ENCODE peak calls at places on chromosomes 16 and 17, in eight cellular contexts. E, I, N, W, Z, F, K and M are unnamed samples.

GRCh38 chr16:86201746-86202145 is 302.8 kb downstream of the IRF8 start:
- DNase-seq in E (no peak), I (no peak), N (no peak), W (no peak), Z (no peak), F (no peak), K (no peak), M (no peak)

GRCh38 chr16:14559809-14560227 is 70.2 kb downstream of the PARN start:
- DNase-seq in E (peak), I (no peak), N (no peak), W (no peak), Z (no peak), F (no peak), K (peak), M (no peak)

GRCh38 chr17:78774456-78774855 is 7.6 kb downstream of the CYTH1 start:
- DNase-seq in E (no peak), I (no peak), N (no peak), W (no peak), Z (no peak), F (no peak), K (no peak), M (no peak)

GRCh38 chr17:47742319-47743181 is 9.5 kb downstream of the TBX21 start:
- DNase-seq in E (no peak), I (no peak), N (no peak), W (no peak), Z (peak), F (no peak), K (no peak), M (peak)

GRCh38 chr16:53509906-53510703 is 7.1 kb upstream of the AKTIP start:
- DNase-seq in E (peak), I (peak), N (peak), W (peak), Z (peak), F (peak), K (peak), M (peak)

GRCh38 chr17:50535407-50535806 is 2.9 kb downstream of the EPN3 start:
- DNase-seq in E (no peak), I (no peak), N (no peak), W (no peak), Z (no peak), F (no peak), K (no peak), M (no peak)

GRCh38 chr16:19245326-19245925 is 40.1 kb upstream of the CLEC19A start:
- DNase-seq in E (no peak), I (no peak), N (no peak), W (no peak), Z (no peak), F (no peak), K (no peak), M (no peak)

GRCh38 chr17:50198026-50198669 is 3.3 kb downstream of the COL1A1 start:
- DNase-seq in E (peak), I (no peak), N (peak), W (peak), Z (peak), F (peak), K (no peak), M (peak)

GRCh38 chr17:5695480-5695879 is 111.2 kb upstream of the NLRP1 start:
- DNase-seq in E (no peak), I (no peak), N (no peak), W (no peak), Z (no peak), F (no peak), K (no peak), M (no peak)

GRCh38 chr16:62478903-62479458 is 442.7 kb upstream of the CDH8 start:
- DNase-seq in E (no peak), I (no peak), N (no peak), W (no peak), Z (no peak), F (no peak), K (no peak), M (no peak)

GRCh38 chr16:72201387-72201786 is 29.4 kb upstream of the PMFBP1 start:
- DNase-seq in E (no peak), I (no peak), N (no peak), W (no peak), Z (no peak), F (no peak), K (no peak), M (no peak)

GRCh38 chr17:58402047-58402446 is 15.3 kb downstream of the RNF43 start:
- DNase-seq in E (no peak), I (no peak), N (no peak), W (no peak), Z (peak), F (no peak), K (peak), M (no peak)

GRCh38 chr17:32222621-32223020 is 43.0 kb upstream of the RHBDL3 start:
- DNase-seq in E (peak), I (no peak), N (peak), W (no peak), Z (peak), F (no peak), K (no peak), M (no peak)

GRCh38 chr16:5385115-5385514 is 287.5 kb upstream of the EEF2KMT start:
- DNase-seq in E (no peak), I (no peak), N (no peak), W (no peak), Z (no peak), F (no peak), K (no peak), M (no peak)

GRCh38 chr17:9291912-9292562 is 270.7 kb downstream of the NTN1 start:
- DNase-seq in E (peak), I (no peak), N (peak), W (peak), Z (peak), F (peak), K (peak), M (peak)

GRCh38 chr16:8655184-8655717 is 19.2 kb upstream of the ABAT start:
- DNase-seq in E (peak), I (no peak), N (no peak), W (no peak), Z (no peak), F (peak), K (peak), M (peak)

GRCh38 chr16:87692176-87692575 is 73.6 kb downstream of the KLHDC4 start:
- DNase-seq in E (no peak), I (no peak), N (no peak), W (no peak), Z (no peak), F (no peak), K (no peak), M (no peak)

GRCh38 chr17:20207295-20207985 is 198.3 kb downstream of the SPECC1 start:
- DNase-seq in E (no peak), I (no peak), N (peak), W (no peak), Z (no peak), F (no peak), K (no peak), M (no peak)

GRCh38 chr17:64625541-64625940 is 36.6 kb downstream of the SMURF2 start:
- DNase-seq in E (no peak), I (no peak), N (no peak), W (no peak), Z (no peak), F (no peak), K (no peak), M (no peak)

GRCh38 chr17:19238167-19238505 is 970 bp downstream of the EPN2 start:
- DNase-seq in E (peak), I (no peak), N (peak), W (peak), Z (peak), F (peak), K (no peak), M (peak)

GRCh38 chr17:60231691-60232090 is 81.9 kb downstream of the CA4 start:
- DNase-seq in E (no peak), I (no peak), N (no peak), W (no peak), Z (no peak), F (peak), K (no peak), M (peak)

GRCh38 chr16:28204211-28204610 is 7.6 kb downstream of the XPO6 start:
- DNase-seq in E (no peak), I (no peak), N (no peak), W (no peak), Z (no peak), F (no peak), K (no peak), M (no peak)

GRCh38 chr16:28200661-28201060 is 11.1 kb downstream of the XPO6 start:
- DNase-seq in E (no peak), I (no peak), N (no peak), W (no peak), Z (no peak), F (no peak), K (no peak), M (no peak)

GRCh38 chr16:28205117-28205899 is 6.5 kb downstream of the XPO6 start:
- DNase-seq in E (no peak), I (no peak), N (no peak), W (no peak), Z (no peak), F (no peak), K (no peak), M (no peak)

GRCh38 chr16:28204622-28205021 is 7.1 kb downstream of the XPO6 start:
- DNase-seq in E (no peak), I (no peak), N (no peak), W (no peak), Z (no peak), F (no peak), K (no peak), M (no peak)

DNA sequence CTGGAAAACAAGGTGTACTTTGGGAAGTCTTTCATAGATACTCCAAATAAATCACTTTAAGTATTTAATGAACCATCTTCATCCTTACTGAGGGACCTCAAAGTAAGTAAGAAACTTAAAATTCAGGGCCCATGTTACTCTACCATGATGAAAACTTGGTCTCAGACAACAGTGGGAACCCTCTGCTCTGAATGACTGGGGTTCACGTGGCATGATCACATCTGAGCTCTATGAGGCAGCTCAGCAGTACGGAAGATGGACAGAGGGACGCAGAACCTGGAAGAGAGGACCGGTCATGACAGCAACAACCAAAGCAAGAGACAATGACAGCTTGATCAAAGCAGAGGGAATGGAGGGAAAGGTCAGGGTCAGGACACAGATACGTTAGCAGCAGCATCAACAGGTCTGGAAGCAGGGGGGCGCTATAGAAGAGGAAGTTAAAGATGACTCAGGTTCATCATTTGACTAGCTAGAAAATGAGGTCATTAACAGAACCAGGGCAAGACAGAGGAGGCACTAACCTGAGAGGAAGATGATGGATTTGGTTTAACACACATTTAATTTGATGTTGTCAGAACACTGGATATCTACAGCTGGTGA is 9.5 kb downstream of the XPO6 start:
- DNase-seq in E (peak), I (no peak), N (no peak), W (no peak), Z (no peak), F (no peak), K (no peak), M (no peak)
- H3K27ac ChIP-seq in E (no peak), I (no peak), N (no peak), W (no peak), Z (no peak), F (no peak), K (no peak), M (no peak)

GRCh38 chr16:28473714-28474265 is 1.7 kb upstream of the NPIPB7 start:
- DNase-seq in E (no peak), I (no peak), N (no peak), W (no peak), Z (no peak), F (no peak), K (no peak), M (no peak)
- TF ChIP-seq CTCF in E (no peak), I (no peak), N (no peak), W (no peak), Z (no peak), F (no peak), K (no peak), M (no peak)

GRCh38 chr16:68372806-68373205 is 62.0 kb downstream of the PRMT7 start:
- DNase-seq in E (no peak), I (no peak), N (no peak), W (no peak), Z (no peak), F (no peak), K (no peak), M (no peak)
- H3K27ac ChIP-seq in E (no peak), I (no peak), N (no peak), W (no peak), Z (no peak), F (no peak), K (no peak), M (no peak)

GRCh38 chr16:55393976-55394375 is 70.0 kb downstream of the IRX6 start:
- DNase-seq in E (no peak), I (no peak), N (no peak), W (no peak), Z (no peak), F (no peak), K (no peak), M (no peak)

GRCh38 chr16:55403464-55403863 is 75.5 kb upstream of the MMP2 start:
- DNase-seq in E (no peak), I (no peak), N (no peak), W (no peak), Z (no peak), F (no peak), K (no peak), M (no peak)

GRCh38 chr16:55398683-55399230 is 74.8 kb downstream of the IRX6 start:
- DNase-seq in E (no peak), I (no peak), N (no peak), W (no peak), Z (no peak), F (no peak), K (no peak), M (no peak)

GRCh38 chr16:55401036-55401435 is 77.0 kb downstream of the IRX6 start:
- DNase-seq in E (no peak), I (no peak), N (no peak), W (no peak), Z (no peak), F (no peak), K (no peak), M (no peak)

DNA sequence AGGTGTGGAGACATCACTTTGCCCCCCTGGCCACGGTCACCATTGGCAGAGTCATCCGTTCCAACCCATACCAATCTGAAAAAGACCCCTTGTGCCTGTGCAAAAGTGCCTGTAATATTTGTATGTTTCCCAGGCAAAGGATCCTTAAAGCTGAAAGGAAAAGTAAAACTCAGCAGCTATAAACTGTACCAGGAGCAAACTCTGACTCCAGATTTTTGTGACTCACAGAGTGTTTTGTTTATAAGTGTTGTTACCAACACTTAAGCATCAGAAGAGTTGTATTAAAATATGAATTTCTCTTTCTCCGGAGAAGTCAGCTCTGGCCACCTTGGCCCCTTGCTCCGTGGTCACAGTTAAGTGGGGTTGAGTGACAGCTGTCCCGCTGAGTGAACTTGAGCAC is 75.9 kb downstream of the IRX6 start:
- DNase-seq in E (no peak), I (no peak), N (no peak), W (no peak), Z (no peak), F (no peak), K (no peak), M (no peak)
- TF ChIP-seq CTCF in E (no peak), I (no peak), N (no peak), W (no peak), Z (no peak), F (no peak), K (no peak), M (no peak)